ENCODE peak calls at places on chromosomes 1 and 21, in four cellular contexts. M, L, E and C are unnamed samples.

GRCh38 chr1:6419397-6419802 is 319 bp downstream of the HES2 start:
- DNase-seq in L (no peak), M (no peak), E (no peak), C (no peak)

GRCh38 chr1:201454568-201454967 is 14.4 kb downstream of the PHLDA3 start:
- DNase-seq in L (no peak), M (no peak), E (no peak), C (no peak)

GRCh38 chr21:16708431-16708830 is 804.4 kb upstream of the CXADR start:
- DNase-seq in L (peak), M (peak), E (no peak), C (no peak)

GRCh38 chr1:113012149-113012548 is 56.2 kb upstream of the SLC16A1 start:
- DNase-seq in L (no peak), M (no peak), E (no peak), C (no peak)

GRCh38 chr1:54888080-54888733 is 1.2 kb upstream of the DHCR24 start:
- DNase-seq in E (no peak), L (no peak), M (no peak), C (no peak)

GRCh38 chr1:227728059-227728891 is 6.8 kb downstream of the JMJD4 start:
- DNase-seq in M (peak), E (peak), L (peak), C (peak)

GRCh38 chr1:62012821-62013220 is 181.8 kb upstream of the L1TD1 start:
- DNase-seq in E (no peak), M (no peak), L (no peak), C (no peak)

GRCh38 chr1:76074321-76075187 is at the start of gene ST6GALNAC3:
- DNase-seq in L (no peak), E (peak), M (peak), C (peak)

GRCh38 chr1:52629667-52630066 is 3.3 kb upstream of the SHISAL2A start:
- DNase-seq in M (no peak), E (no peak), L (no peak), C (no peak)

GRCh38 chr1:230682882-230683610 is 30.9 kb downstream of the AGT start:
- DNase-seq in M (peak), L (peak), E (no peak), C (no peak)

GRCh38 chr1:53401815-53402745 is 57.1 kb upstream of the DMRTB1 start:
- DNase-seq in E (peak), L (no peak), M (no peak), C (no peak)

GRCh38 chr1:59020151-59020997 is 236.5 kb upstream of the JUN start:
- DNase-seq in L (no peak), E (peak), M (peak), C (peak)

GRCh38 chr1:236603896-236604217 is 459 bp downstream of the HEATR1 start:
- DNase-seq in M (peak), L (no peak), E (peak), C (no peak)

GRCh38 chr1:180253585-180254495 is 23.8 kb downstream of the LHX4 start:
- DNase-seq in E (no peak), L (no peak), M (no peak), C (no peak)

DNA sequence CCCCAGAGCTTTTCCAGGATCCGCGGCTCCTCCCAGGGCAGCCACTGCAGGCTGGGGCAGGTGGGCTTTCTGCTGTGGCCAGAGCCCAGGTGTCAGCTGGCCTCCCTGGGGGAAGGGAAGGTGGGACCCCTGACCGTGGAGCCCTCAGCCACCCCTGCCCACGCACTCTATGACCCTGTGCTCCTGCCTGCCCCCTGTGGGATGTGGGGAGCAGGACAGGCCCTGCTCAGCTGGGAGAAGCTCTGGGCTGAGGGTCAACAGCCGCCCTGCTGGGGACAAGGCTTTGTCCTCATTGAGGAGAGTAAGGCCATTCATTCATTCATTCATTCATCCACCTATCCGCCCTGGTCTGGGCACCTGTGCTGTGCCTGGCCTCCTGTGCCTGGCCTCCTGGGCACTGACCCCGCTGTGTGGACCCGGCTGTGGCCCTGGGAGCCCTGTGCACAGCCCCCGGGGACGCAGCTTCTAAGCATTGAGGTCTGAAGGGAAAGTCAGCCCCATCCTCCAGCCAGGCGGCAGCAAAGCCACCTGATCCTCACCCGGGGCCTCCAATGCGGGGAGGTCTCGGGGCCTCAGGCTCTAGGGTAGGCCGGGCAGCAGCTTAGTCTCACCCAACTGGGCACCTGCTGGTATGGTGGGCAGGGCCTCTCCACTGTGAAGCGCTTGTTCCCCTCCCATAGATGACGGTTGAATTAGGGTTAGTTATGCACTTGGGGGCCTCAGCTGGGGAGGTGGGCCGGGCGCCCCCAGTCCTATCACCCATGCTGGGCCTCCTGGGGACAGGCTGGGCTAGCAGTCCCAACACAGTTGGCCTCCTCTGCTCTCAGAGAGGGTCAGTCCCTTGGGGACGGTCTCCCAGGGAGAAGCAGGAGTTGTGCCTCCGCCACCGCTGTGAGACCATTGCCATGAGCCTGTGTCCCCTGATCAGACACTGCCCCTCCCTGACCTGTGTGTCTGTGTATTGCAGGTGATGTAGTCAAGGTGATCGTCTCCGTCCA is 6.0 kb downstream of the TNFRSF14 start:
- DNase-seq in E (no peak), L (no peak), M (no peak), C (no peak)
- TF ChIP-seq CTCF in E (peak), L (peak), M (peak), C (peak)

DNA sequence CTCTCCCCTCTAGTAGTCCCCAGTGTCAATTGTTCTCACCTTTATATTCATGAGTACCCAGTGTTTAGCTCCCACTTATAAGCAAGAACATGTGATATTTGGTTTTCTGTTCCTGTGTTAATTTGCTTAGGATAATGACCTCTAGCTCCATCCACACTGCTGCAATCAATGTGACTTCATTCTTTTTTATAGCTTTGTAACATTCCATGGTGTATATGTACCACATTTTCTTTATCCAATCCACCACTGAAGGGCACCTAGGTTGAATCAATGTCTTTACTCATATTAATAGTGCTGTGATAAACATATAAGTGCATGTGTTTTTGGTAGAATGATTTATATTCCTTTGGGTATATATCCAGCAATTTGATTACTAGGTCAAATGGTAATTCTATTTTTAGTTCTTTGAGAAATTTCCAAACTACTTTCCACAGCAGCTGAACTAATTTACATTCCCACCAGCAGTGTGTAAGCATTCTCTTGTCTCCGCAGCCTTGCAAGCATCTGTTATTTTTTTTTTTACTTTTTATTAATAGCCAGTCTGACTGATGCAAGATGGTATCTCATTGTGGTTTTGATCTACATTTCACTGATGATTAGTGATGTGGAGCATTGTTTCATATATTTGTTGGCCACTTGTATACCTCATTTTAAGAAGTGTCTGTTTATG is 277.7 kb downstream of the LTN1 start:
- DNase-seq in M (peak), E (no peak), L (peak), C (no peak)
- TF ChIP-seq CTCF in M (no peak), E (no peak), L (no peak), C (no peak)

DNA sequence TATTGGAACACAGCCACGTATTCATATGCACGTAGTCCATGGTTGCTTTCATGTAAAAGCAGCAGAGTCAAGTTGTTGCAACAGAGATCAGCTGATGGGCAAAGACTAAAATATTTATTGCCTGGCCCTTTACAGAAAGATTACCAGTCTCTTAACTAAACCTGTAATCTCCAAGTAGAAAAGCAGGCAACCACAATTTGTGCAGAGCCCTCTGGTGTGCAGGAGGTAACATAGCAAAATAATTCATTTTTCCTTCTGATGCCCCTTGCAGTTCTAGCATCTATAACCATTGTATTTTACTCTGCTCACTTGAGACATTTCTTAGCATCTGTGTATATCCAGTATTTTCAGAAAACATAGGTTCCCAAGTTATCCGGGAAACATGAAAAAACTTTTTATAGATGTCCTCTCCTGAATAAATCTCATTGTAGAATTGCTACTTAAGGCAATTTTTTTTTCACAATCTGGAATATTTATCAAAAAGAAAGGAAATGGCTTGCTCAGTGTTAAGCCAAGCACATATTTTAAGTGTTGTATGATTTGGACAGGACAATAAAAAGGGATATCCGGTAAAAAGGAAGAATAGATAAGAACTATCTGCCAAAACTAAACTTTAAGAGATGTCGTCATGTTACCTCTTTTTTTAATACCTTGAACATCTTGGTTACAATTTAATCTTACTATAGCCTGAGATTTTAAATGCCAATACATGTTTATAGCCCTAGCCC is 430.7 kb downstream of the PLPP3 start:
- DNase-seq in L (no peak), E (no peak), M (peak), C (no peak)
- TF ChIP-seq CTCF in L (no peak), E (no peak), M (no peak), C (no peak)

GRCh38 chr1:184145083-184145482 is 93.6 kb downstream of the TSEN15 start:
- DNase-seq in L (no peak), M (no peak), E (no peak), C (no peak)

GRCh38 chr1:184146202-184146601 is 94.7 kb downstream of the TSEN15 start:
- DNase-seq in L (no peak), E (no peak), M (no peak), C (no peak)

GRCh38 chr1:184141481-184141880 is 90.0 kb downstream of the TSEN15 start:
- DNase-seq in L (no peak), E (no peak), M (no peak), C (no peak)

GRCh38 chr1:184143449-184143848 is 91.9 kb downstream of the TSEN15 start:
- DNase-seq in E (no peak), L (no peak), M (peak), C (no peak)
- TF ChIP-seq CTCF in E (no peak), L (no peak), M (peak), C (no peak)